ENCODE peak calls at places on chromosomes 5 and 9, in five cellular contexts. One of them, this sample, is unnamed.

GRCh38 chr9:38437193-38437823 is 13.1 kb upstream of the IGFBPL1 start:
- DNase-seq in neural crest cell: no peak
- DNase-seq in CD4-positive, alpha-beta T cell: no peak
- DNase-seq in stomach: peak
- DNase-seq in foreskin fibroblast: peak
- DNase-seq in this sample: peak

GRCh38 chr5:169657127-169657526 is 20.1 kb downstream of the DOCK2 start:
- DNase-seq in CD4-positive, alpha-beta T cell: no peak
- DNase-seq in stomach: no peak
- DNase-seq in foreskin fibroblast: no peak
- DNase-seq in neural crest cell: no peak
- DNase-seq in this sample: no peak

GRCh38 chr5:76082790-76083554 is at the start of gene SV2C:
- DNase-seq in neural crest cell: peak
- DNase-seq in foreskin fibroblast: peak
- DNase-seq in CD4-positive, alpha-beta T cell: no peak
- DNase-seq in stomach: peak
- DNase-seq in this sample: no peak

GRCh38 chr9:120723547-120723946 is 9.3 kb upstream of the MEGF9 start:
- DNase-seq in foreskin fibroblast: peak
- DNase-seq in stomach: no peak
- DNase-seq in CD4-positive, alpha-beta T cell: no peak
- DNase-seq in neural crest cell: no peak
- DNase-seq in this sample: peak

GRCh38 chr5:68392608-68393007 is 177.1 kb downstream of the PIK3R1 start:
- DNase-seq in neural crest cell: no peak
- DNase-seq in stomach: no peak
- DNase-seq in foreskin fibroblast: no peak
- DNase-seq in CD4-positive, alpha-beta T cell: no peak
- DNase-seq in this sample: no peak

GRCh38 chr5:151660616-151661015 is 26.1 kb downstream of the SPARC start:
- DNase-seq in CD4-positive, alpha-beta T cell: no peak
- DNase-seq in stomach: no peak
- DNase-seq in foreskin fibroblast: peak
- DNase-seq in neural crest cell: no peak
- DNase-seq in this sample: no peak

GRCh38 chr9:110047955-110048472 is 159.9 kb downstream of the C9orf152 start:
- DNase-seq in neural crest cell: peak
- DNase-seq in foreskin fibroblast: no peak
- DNase-seq in CD4-positive, alpha-beta T cell: no peak
- DNase-seq in stomach: no peak
- DNase-seq in this sample: no peak

GRCh38 chr5:51990241-51990640 is 607.0 kb downstream of the ISL1 start:
- DNase-seq in CD4-positive, alpha-beta T cell: no peak
- DNase-seq in stomach: no peak
- DNase-seq in foreskin fibroblast: no peak
- DNase-seq in neural crest cell: no peak
- DNase-seq in this sample: no peak

GRCh38 chr5:75265731-75266130 is 29.1 kb upstream of the ANKRD31 start:
- DNase-seq in neural crest cell: no peak
- DNase-seq in CD4-positive, alpha-beta T cell: no peak
- DNase-seq in stomach: no peak
- DNase-seq in foreskin fibroblast: peak
- DNase-seq in this sample: peak

GRCh38 chr9:69674112-69674511 is 1.9 kb upstream of the APBA1 start:
- DNase-seq in neural crest cell: no peak
- DNase-seq in foreskin fibroblast: peak
- DNase-seq in CD4-positive, alpha-beta T cell: no peak
- DNase-seq in stomach: no peak
- DNase-seq in this sample: no peak

GRCh38 chr9:16245756-16246440 is 624.6 kb downstream of the BNC2 start:
- DNase-seq in foreskin fibroblast: peak
- DNase-seq in CD4-positive, alpha-beta T cell: no peak
- DNase-seq in neural crest cell: no peak
- DNase-seq in stomach: no peak
- DNase-seq in this sample: no peak

GRCh38 chr9:34592895-34593601 is 3.5 kb upstream of the CNTFR start:
- DNase-seq in foreskin fibroblast: no peak
- DNase-seq in CD4-positive, alpha-beta T cell: no peak
- DNase-seq in stomach: peak
- DNase-seq in neural crest cell: no peak
- DNase-seq in this sample: no peak

GRCh38 chr9:114119242-114120191 is 20.4 kb upstream of the KIF12 start:
- DNase-seq in neural crest cell: no peak
- DNase-seq in CD4-positive, alpha-beta T cell: no peak
- DNase-seq in stomach: no peak
- DNase-seq in foreskin fibroblast: no peak
- DNase-seq in this sample: no peak

GRCh38 chr9:90960941-90961340 is 159.3 kb downstream of the SYK start:
- DNase-seq in stomach: no peak
- DNase-seq in foreskin fibroblast: no peak
- DNase-seq in neural crest cell: no peak
- DNase-seq in CD4-positive, alpha-beta T cell: no peak
- DNase-seq in this sample: no peak

GRCh38 chr5:127254729-127255284 is 35.8 kb upstream of the MEGF10 start:
- DNase-seq in stomach: no peak
- DNase-seq in CD4-positive, alpha-beta T cell: no peak
- DNase-seq in neural crest cell: no peak
- DNase-seq in foreskin fibroblast: peak
- DNase-seq in this sample: peak

GRCh38 chr9:37550781-37551180 is 25.4 kb downstream of the FBXO10 start:
- DNase-seq in CD4-positive, alpha-beta T cell: no peak
- DNase-seq in stomach: no peak
- DNase-seq in neural crest cell: no peak
- DNase-seq in foreskin fibroblast: peak
- DNase-seq in this sample: peak

GRCh38 chr5:15794117-15794985 is 294.4 kb downstream of the FBXL7 start:
- DNase-seq in CD4-positive, alpha-beta T cell: no peak
- DNase-seq in foreskin fibroblast: peak
- DNase-seq in neural crest cell: no peak
- DNase-seq in stomach: no peak
- DNase-seq in this sample: no peak

GRCh38 chr5:1508679-1509290 is 15.0 kb downstream of the LPCAT1 start:
- DNase-seq in neural crest cell: no peak
- DNase-seq in CD4-positive, alpha-beta T cell: no peak
- DNase-seq in stomach: no peak
- DNase-seq in foreskin fibroblast: peak
- DNase-seq in this sample: no peak

GRCh38 chr5:10424124-10424731 is 17.5 kb upstream of the ROPN1L start:
- DNase-seq in CD4-positive, alpha-beta T cell: no peak
- DNase-seq in foreskin fibroblast: peak
- DNase-seq in neural crest cell: no peak
- DNase-seq in stomach: no peak
- DNase-seq in this sample: no peak

GRCh38 chr9:108056805-108057386 is 567.3 kb upstream of the KLF4 start:
- DNase-seq in neural crest cell: no peak
- DNase-seq in CD4-positive, alpha-beta T cell: no peak
- DNase-seq in stomach: no peak
- DNase-seq in foreskin fibroblast: peak
- DNase-seq in this sample: no peak

GRCh38 chr5:179373961-179374505 is 28.8 kb upstream of the ADAMTS2 start:
- DNase-seq in CD4-positive, alpha-beta T cell: no peak
- DNase-seq in foreskin fibroblast: no peak
- DNase-seq in neural crest cell: no peak
- DNase-seq in stomach: no peak
- DNase-seq in this sample: no peak

GRCh38 chr5:74095871-74096270 is 469.9 kb downstream of the ARHGEF28 start:
- DNase-seq in stomach: no peak
- DNase-seq in neural crest cell: no peak
- DNase-seq in CD4-positive, alpha-beta T cell: no peak
- DNase-seq in foreskin fibroblast: peak
- DNase-seq in this sample: peak

GRCh38 chr5:146448783-146449519 is 1.8 kb downstream of the TCERG1 start:
- DNase-seq in stomach: no peak
- DNase-seq in foreskin fibroblast: peak
- DNase-seq in neural crest cell: no peak
- DNase-seq in CD4-positive, alpha-beta T cell: no peak
- DNase-seq in this sample: no peak

GRCh38 chr5:89728750-89729149 is 680.8 kb downstream of the CETN3 start:
- DNase-seq in foreskin fibroblast: peak
- DNase-seq in CD4-positive, alpha-beta T cell: no peak
- DNase-seq in stomach: no peak
- DNase-seq in neural crest cell: no peak
- DNase-seq in this sample: no peak

GRCh38 chr5:88646866-88647265 is 236.1 kb downstream of the MEF2C start:
- DNase-seq in foreskin fibroblast: no peak
- DNase-seq in CD4-positive, alpha-beta T cell: no peak
- DNase-seq in stomach: no peak
- DNase-seq in neural crest cell: no peak
- DNase-seq in this sample: no peak

DNA sequence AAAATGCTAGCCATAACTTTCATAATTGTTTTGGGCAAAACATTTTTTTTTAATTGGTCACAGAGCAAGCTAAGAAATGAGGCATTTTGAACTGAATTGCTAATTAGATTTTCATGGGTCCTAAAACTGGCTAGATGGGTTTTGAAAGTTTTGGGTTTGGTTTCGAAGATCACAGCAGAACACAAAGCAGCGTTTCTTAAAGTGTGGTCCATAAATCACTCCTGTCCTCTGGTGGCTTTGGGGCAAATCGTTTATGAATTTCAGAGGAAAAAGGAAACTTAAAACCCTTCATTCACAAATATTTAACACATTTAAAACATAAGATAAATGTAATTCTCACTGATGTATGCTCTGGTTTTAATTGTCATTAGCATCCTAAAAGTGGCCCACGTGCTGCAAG is 503.7 kb downstream of the SPATA31D1 start:
- DNase-seq in stomach: no peak
- DNase-seq in foreskin fibroblast: peak
- DNase-seq in CD4-positive, alpha-beta T cell: no peak
- DNase-seq in neural crest cell: no peak
- DNase-seq in this sample: no peak
- TF ChIP-seq CTCF in stomach: no peak
- TF ChIP-seq CTCF in foreskin fibroblast: no peak
- TF ChIP-seq CTCF in CD4-positive, alpha-beta T cell: no peak
- TF ChIP-seq CTCF in neural crest cell: no peak
- TF ChIP-seq CTCF in this sample: no peak

GRCh38 chr5:61933787-61934626 is 372.0 kb upstream of the KIF2A start:
- DNase-seq in CD4-positive, alpha-beta T cell: no peak
- DNase-seq in stomach: peak
- DNase-seq in neural crest cell: peak
- DNase-seq in foreskin fibroblast: peak
- DNase-seq in this sample: peak
- TF ChIP-seq CTCF in CD4-positive, alpha-beta T cell: no peak
- TF ChIP-seq CTCF in stomach: peak
- TF ChIP-seq CTCF in neural crest cell: peak
- TF ChIP-seq CTCF in foreskin fibroblast: peak
- TF ChIP-seq CTCF in this sample: peak

GRCh38 chr9:75588808-75589207 is 301.7 kb upstream of the PCSK5 start:
- DNase-seq in stomach: no peak
- DNase-seq in neural crest cell: no peak
- DNase-seq in CD4-positive, alpha-beta T cell: no peak
- DNase-seq in foreskin fibroblast: peak
- DNase-seq in this sample: no peak

GRCh38 chr9:75589497-75589896 is 301.0 kb upstream of the PCSK5 start:
- DNase-seq in neural crest cell: no peak
- DNase-seq in CD4-positive, alpha-beta T cell: no peak
- DNase-seq in foreskin fibroblast: no peak
- DNase-seq in stomach: no peak
- DNase-seq in this sample: no peak

GRCh38 chr9:75591972-75592371 is 298.5 kb upstream of the PCSK5 start:
- DNase-seq in stomach: no peak
- DNase-seq in CD4-positive, alpha-beta T cell: no peak
- DNase-seq in neural crest cell: no peak
- DNase-seq in foreskin fibroblast: no peak
- DNase-seq in this sample: no peak

GRCh38 chr9:75599249-75599648 is 291.2 kb upstream of the PCSK5 start:
- DNase-seq in stomach: no peak
- DNase-seq in CD4-positive, alpha-beta T cell: no peak
- DNase-seq in neural crest cell: no peak
- DNase-seq in foreskin fibroblast: no peak
- DNase-seq in this sample: no peak

DNA sequence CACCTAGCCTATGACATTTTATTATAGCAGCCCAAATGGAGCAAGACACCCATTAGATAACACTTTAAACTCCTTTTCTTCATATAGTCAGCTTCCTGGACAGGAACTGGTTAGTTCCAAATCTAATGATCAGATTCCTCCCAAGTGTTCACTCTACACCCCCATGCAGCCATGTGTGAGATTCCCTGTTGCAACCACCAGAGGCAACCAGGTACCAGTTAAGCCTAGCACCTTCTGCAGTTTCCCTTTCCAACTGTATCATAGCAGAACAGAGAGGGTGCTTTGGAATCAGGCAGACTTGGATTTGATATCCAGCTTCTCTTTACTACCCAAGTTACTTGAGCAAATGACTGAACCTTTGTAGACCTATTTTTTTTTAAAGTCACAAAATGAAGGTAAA is 296.6 kb upstream of the PCSK5 start:
- DNase-seq in neural crest cell: no peak
- DNase-seq in foreskin fibroblast: no peak
- DNase-seq in CD4-positive, alpha-beta T cell: no peak
- DNase-seq in stomach: no peak
- DNase-seq in this sample: no peak
- TF ChIP-seq CTCF in neural crest cell: no peak
- TF ChIP-seq CTCF in foreskin fibroblast: no peak
- TF ChIP-seq CTCF in CD4-positive, alpha-beta T cell: no peak
- TF ChIP-seq CTCF in stomach: no peak
- TF ChIP-seq CTCF in this sample: no peak

GRCh38 chr5:64506567-64507321 is 929 bp downstream of the RGS7BP start:
- DNase-seq in CD4-positive, alpha-beta T cell: no peak
- DNase-seq in stomach: no peak
- DNase-seq in foreskin fibroblast: no peak
- DNase-seq in neural crest cell: peak
- DNase-seq in this sample: no peak

GRCh38 chr5:64509798-64510197 is 4.0 kb downstream of the RGS7BP start:
- DNase-seq in CD4-positive, alpha-beta T cell: no peak
- DNase-seq in neural crest cell: no peak
- DNase-seq in foreskin fibroblast: no peak
- DNase-seq in stomach: no peak
- DNase-seq in this sample: no peak

GRCh38 chr5:64502181-64502580 is 3.6 kb upstream of the RGS7BP start:
- DNase-seq in CD4-positive, alpha-beta T cell: no peak
- DNase-seq in foreskin fibroblast: no peak
- DNase-seq in stomach: no peak
- DNase-seq in neural crest cell: no peak
- DNase-seq in this sample: no peak

DNA sequence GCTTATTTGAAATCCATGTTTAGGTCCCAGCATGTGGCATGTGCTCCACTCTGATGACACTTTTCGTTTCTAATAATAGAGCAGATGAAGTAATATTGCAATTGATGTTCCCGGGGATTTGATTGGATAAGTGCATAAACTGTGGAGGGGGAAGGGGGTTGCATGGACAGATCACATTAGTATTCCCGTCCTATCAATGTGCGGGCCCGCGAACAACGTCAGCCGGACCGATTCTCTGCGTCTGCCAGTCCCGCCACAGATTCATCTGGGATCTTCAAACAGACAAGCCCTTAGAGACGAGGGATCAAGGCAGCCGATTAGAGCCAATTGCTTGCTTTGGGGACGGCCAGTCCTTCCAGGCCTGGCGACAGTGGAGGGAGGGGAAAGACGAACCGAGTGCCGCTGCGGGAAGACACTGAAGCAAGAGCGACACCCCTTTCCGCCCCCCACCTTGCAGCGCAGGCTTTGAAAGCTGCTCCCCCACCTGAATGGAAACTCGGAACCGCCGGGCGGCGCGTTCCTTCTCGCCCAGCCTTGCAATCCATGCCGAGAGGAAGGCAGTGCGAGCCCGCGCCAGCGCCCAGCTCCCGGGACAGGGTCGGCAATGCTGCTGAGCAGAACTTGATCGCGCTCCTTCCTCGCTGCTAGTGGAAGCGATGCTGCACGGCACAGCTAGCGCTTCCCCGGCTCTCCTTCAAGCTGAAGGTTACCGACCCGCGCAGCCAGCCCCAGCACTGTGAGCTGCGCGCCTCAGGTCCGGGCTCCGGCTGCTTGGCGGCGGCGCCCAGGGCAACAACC is at the start of gene RGS7BP:
- DNase-seq in CD4-positive, alpha-beta T cell: no peak
- DNase-seq in neural crest cell: peak
- DNase-seq in foreskin fibroblast: peak
- DNase-seq in stomach: peak
- DNase-seq in this sample: no peak
- TF ChIP-seq CTCF in CD4-positive, alpha-beta T cell: no peak
- TF ChIP-seq CTCF in neural crest cell: no peak
- TF ChIP-seq CTCF in foreskin fibroblast: no peak
- TF ChIP-seq CTCF in stomach: no peak
- TF ChIP-seq CTCF in this sample: no peak